ENCODE peak calls at places on chromosomes 12 and 14, in nine cellular contexts. K is neural crest cell, F is GM20000, S is RWPE1, G is AG04449, E is left ventricle myocardium inferior, W is H9, R is psoas muscle, H is tibial nerve. A is an unnamed sample.

GRCh38 chr14:74018029-74018703 is 922 bp downstream of the ENTPD5 start:
- DNase-seq in K (no peak), F (peak), S (peak), G (peak), E (no peak), W (no peak), R (no peak), H (no peak), A (peak)

GRCh38 chr12:12278899-12279298 is 12.1 kb upstream of the LRP6 start:
- DNase-seq in K (no peak), F (no peak), S (no peak), G (no peak), E (no peak), W (no peak), R (no peak), H (no peak), A (no peak)

GRCh38 chr12:103012884-103013283 is 55.4 kb downstream of the ASCL1 start:
- DNase-seq in K (peak), F (no peak), S (no peak), G (no peak), E (no peak), W (peak), R (no peak), H (no peak), A (no peak)

GRCh38 chr12:26642361-26642760 is 190.6 kb downstream of the ITPR2 start:
- DNase-seq in K (no peak), F (no peak), S (no peak), G (no peak), E (no peak), W (no peak), R (no peak), H (no peak), A (no peak)

GRCh38 chr12:120592121-120593049 is 11.2 kb upstream of the POP5 start:
- DNase-seq in K (no peak), F (no peak), S (no peak), G (no peak), E (no peak), W (no peak), R (no peak), H (no peak), A (no peak)

GRCh38 chr12:47277972-47278448 is 198.3 kb upstream of the AMIGO2 start:
- DNase-seq in K (no peak), F (no peak), S (peak), G (peak), E (no peak), W (no peak), R (no peak), H (no peak), A (peak)

GRCh38 chr12:119669744-119670472 is 2.0 kb downstream of the PRKAB1 start:
- DNase-seq in K (no peak), F (no peak), S (no peak), G (no peak), E (no peak), W (no peak), R (no peak), H (no peak), A (no peak)

GRCh38 chr14:52844262-52845060 is 53.1 kb upstream of the GNPNAT1 start:
- DNase-seq in K (no peak), F (no peak), S (no peak), G (no peak), E (no peak), W (peak), R (no peak), H (peak), A (no peak)

GRCh38 chr12:109310247-109311125 is 1.4 kb upstream of the FOXN4 start:
- DNase-seq in K (no peak), F (peak), S (no peak), G (no peak), E (no peak), W (no peak), R (no peak), H (no peak), A (no peak)

GRCh38 chr12:71755146-71755892 is 656 bp downstream of the RAB21 start:
- DNase-seq in K (no peak), F (peak), S (peak), G (no peak), E (no peak), W (no peak), R (peak), H (peak), A (peak)

GRCh38 chr14:54769955-54770863 is 132.4 kb downstream of the GCH1 start:
- DNase-seq in K (no peak), F (no peak), S (no peak), G (no peak), E (no peak), W (no peak), R (no peak), H (no peak), A (no peak)

GRCh38 chr14:93220509-93220908 is 13.5 kb downstream of the UBR7 start:
- DNase-seq in K (no peak), F (no peak), S (no peak), G (no peak), E (no peak), W (no peak), R (no peak), H (no peak), A (no peak)

GRCh38 chr12:56695327-56696101 is 7.4 kb upstream of the PTGES3 start:
- DNase-seq in K (no peak), F (no peak), S (no peak), G (no peak), E (no peak), W (no peak), R (no peak), H (no peak), A (no peak)

GRCh38 chr14:49861581-49861922 is 9.0 kb upstream of the NEMF start:
- DNase-seq in K (peak), F (peak), S (no peak), G (peak), E (peak), W (peak), R (peak), H (peak), A (peak)

GRCh38 chr14:96237641-96238040 is 18.4 kb upstream of the BDKRB1 start:
- DNase-seq in K (no peak), F (no peak), S (no peak), G (no peak), E (no peak), W (no peak), R (no peak), H (no peak), A (no peak)

GRCh38 chr14:90574640-90575131 is 177.9 kb downstream of the CALM1 start:
- DNase-seq in K (no peak), F (no peak), S (no peak), G (no peak), E (peak), W (no peak), R (peak), H (no peak), A (no peak)

GRCh38 chr14:61891251-61891650 is 129.0 kb downstream of the SNAPC1 start:
- DNase-seq in K (no peak), F (no peak), S (no peak), G (no peak), E (no peak), W (no peak), R (no peak), H (no peak), A (no peak)

DNA sequence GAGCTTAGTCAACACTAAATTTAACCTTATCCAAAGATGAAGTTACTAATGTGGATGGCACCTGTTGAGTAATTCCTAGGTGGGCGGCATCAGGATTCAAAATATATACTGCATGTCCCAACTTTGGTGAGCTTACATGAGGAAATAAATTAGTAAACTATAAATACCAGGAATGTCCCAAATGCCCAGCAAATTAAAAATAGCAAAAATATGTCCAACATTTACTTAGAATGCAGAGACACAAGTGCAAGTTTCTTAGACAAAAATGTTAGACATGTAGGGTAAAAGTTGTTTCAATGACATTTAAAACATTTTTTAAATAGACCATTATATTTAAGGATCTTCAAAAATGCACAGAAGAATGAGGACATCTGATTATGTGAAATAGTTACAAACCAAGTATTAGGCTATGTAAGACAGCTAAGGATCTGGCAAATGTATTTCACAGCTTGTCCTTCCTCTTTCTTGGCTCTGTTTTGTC is 115.9 kb downstream of the NAV3 start:
- DNase-seq in K (no peak), F (no peak), S (no peak), G (peak), E (no peak), W (no peak), R (no peak), H (no peak), A (no peak)
- TF ChIP-seq CTCF in K (no peak), F (no peak), S (no peak), G (no peak), E (no peak), W (no peak), R (no peak), H (no peak), A (no peak)

DNA sequence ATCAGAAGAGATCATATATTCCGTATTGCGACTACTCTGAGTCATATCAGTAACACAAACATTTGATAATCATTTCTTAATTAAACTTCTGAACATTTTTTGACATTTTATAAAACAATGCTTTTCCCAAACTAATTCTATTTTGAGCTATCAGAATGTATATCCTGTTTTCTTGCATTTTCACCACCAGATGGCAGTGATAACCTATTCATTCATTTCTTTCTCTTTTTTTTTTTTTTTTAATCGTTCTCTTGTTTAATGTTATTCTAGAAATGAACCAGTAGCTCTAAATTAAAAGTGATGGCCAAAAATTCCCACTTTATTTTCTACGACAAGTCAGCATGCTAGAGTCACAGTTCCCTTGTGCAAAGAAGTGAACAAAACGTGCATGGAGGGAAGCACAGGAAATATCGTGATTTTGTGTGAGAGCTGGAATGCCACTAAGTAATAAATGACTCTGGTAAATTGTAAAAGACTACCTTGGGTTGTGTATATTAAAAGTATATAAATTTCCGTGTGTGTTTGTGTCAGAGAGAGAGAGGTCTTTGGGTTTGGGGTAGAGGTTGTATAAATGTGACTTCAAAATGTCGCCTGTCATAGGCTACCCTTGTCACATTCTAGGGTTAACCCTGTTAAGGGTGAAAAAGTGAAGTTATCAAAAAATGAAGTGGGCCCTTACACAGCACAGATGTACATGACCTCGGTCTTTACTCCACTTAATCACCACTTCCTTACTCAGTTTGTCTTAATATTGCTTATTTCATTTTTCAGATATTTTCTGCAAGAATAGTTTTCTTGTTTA is 40.4 kb upstream of the LDHB start:
- DNase-seq in K (no peak), F (no peak), S (no peak), G (no peak), E (no peak), W (no peak), R (no peak), H (peak), A (peak)
- TF ChIP-seq CTCF in K (peak), F (no peak), S (peak), G (peak), E (peak), W (peak), R (peak), H (peak), A (peak)

DNA sequence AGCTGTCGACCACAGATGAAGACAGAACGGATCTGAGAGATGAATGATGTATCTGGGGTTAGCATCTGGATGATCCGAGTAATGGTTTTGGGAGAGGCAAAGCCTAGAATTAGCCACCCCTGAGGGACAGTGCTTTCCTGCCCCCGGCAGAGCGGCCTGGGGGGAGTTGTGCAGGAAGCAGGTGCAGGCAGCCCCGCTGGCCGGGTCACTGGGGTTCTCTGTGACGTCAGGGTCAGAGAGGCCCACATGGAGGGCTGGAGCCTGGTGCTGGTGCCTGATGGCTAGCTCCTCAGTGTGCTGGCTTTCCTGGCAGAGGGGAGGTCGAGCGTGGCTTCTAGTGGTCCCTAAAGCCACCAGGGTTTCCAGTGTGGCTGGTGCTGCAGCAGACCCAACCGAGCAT is 70.3 kb downstream of the ADGRD1 start:
- DNase-seq in K (no peak), F (no peak), S (no peak), G (no peak), E (no peak), W (no peak), R (no peak), H (no peak), A (no peak)
- TF ChIP-seq CTCF in K (no peak), F (no peak), S (no peak), G (no peak), E (no peak), W (no peak), R (no peak), H (no peak), A (no peak)

DNA sequence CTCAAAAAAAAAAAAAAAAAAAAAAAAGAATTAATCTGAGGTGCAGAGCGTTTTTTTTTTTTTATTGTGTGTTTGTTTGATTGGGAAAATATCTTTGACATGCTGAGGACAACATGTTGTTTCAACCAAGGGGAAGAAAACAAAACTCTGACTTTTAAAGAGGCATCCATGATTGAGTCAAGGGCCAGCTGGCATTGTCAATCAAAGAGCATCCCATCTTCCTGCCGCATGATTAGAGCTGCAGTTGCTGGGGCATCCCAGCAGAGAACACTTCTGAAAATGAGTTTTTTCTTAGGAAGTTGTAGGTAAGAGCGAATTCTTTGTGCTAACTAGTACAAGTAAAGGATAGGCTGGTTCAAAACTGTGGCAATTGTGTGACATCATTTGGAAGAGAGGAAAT is 200.9 kb upstream of the DAAM1 start:
- DNase-seq in K (no peak), F (no peak), S (no peak), G (no peak), E (no peak), W (no peak), R (no peak), H (no peak), A (no peak)
- TF ChIP-seq CTCF in K (no peak), F (no peak), S (no peak), G (no peak), E (no peak), W (no peak), R (no peak), H (no peak), A (no peak)